ENCODE peak calls at places on chromosome 6, in seven cellular contexts. One of them, this sample, is unnamed.

GRCh38 chr6:76174722-76175121 is 102.3 kb upstream of the IMPG1 start:
- DNase-seq in tibial nerve: no peak
- DNase-seq in heart left ventricle: no peak
- DNase-seq in ascending aorta: no peak
- DNase-seq in ovary: no peak
- DNase-seq in CD8-positive, alpha-beta memory T cell: no peak
- DNase-seq in breast epithelium: no peak
- DNase-seq in this sample: no peak

GRCh38 chr6:9482030-9482731 is 932.7 kb downstream of the TFAP2A start:
- DNase-seq in tibial nerve: no peak
- DNase-seq in heart left ventricle: no peak
- DNase-seq in ascending aorta: no peak
- DNase-seq in ovary: no peak
- DNase-seq in CD8-positive, alpha-beta memory T cell: no peak
- DNase-seq in breast epithelium: no peak
- DNase-seq in this sample: no peak

GRCh38 chr6:121237859-121238258 is 96.4 kb downstream of the TBC1D32 start:
- DNase-seq in tibial nerve: no peak
- DNase-seq in heart left ventricle: no peak
- DNase-seq in ascending aorta: no peak
- DNase-seq in ovary: no peak
- DNase-seq in CD8-positive, alpha-beta memory T cell: no peak
- DNase-seq in breast epithelium: no peak
- DNase-seq in this sample: no peak

GRCh38 chr6:44294832-44295791 is 18.0 kb downstream of the AARS2 start:
- DNase-seq in tibial nerve: no peak
- DNase-seq in heart left ventricle: peak; percentile 18
- DNase-seq in ascending aorta: no peak
- DNase-seq in ovary: no peak
- DNase-seq in CD8-positive, alpha-beta memory T cell: no peak
- DNase-seq in breast epithelium: no peak
- DNase-seq in this sample: no peak

GRCh38 chr6:75213732-75214131 is 7.9 kb upstream of the COL12A1 start:
- DNase-seq in tibial nerve: no peak
- DNase-seq in heart left ventricle: no peak
- DNase-seq in ascending aorta: no peak
- DNase-seq in ovary: no peak
- DNase-seq in CD8-positive, alpha-beta memory T cell: no peak
- DNase-seq in breast epithelium: no peak
- DNase-seq in this sample: no peak

GRCh38 chr6:99736302-99736701 is 129.7 kb downstream of the PRDM13 start:
- DNase-seq in tibial nerve: no peak
- DNase-seq in heart left ventricle: no peak
- DNase-seq in ascending aorta: no peak
- DNase-seq in ovary: no peak
- DNase-seq in CD8-positive, alpha-beta memory T cell: no peak
- DNase-seq in breast epithelium: no peak
- DNase-seq in this sample: no peak

GRCh38 chr6:126581316-126581715 is 241.4 kb downstream of the CENPW start:
- DNase-seq in tibial nerve: no peak
- DNase-seq in heart left ventricle: no peak
- DNase-seq in ascending aorta: no peak
- DNase-seq in ovary: no peak
- DNase-seq in CD8-positive, alpha-beta memory T cell: no peak
- DNase-seq in breast epithelium: no peak
- DNase-seq in this sample: no peak

GRCh38 chr6:52284131-52284459 is 447 bp downstream of the MCM3 start:
- DNase-seq in tibial nerve: no peak
- DNase-seq in heart left ventricle: peak; percentile 37
- DNase-seq in ascending aorta: no peak
- DNase-seq in ovary: no peak
- DNase-seq in CD8-positive, alpha-beta memory T cell: no peak
- DNase-seq in breast epithelium: peak; percentile 26
- DNase-seq in this sample: peak; percentile 63

GRCh38 chr6:100475554-100476325 is 11.0 kb upstream of the SIM1 start:
- DNase-seq in tibial nerve: no peak
- DNase-seq in heart left ventricle: no peak
- DNase-seq in ascending aorta: no peak
- DNase-seq in ovary: no peak
- DNase-seq in CD8-positive, alpha-beta memory T cell: no peak
- DNase-seq in breast epithelium: no peak
- DNase-seq in this sample: no peak

GRCh38 chr6:120993929-120994572 is 340.2 kb downstream of the TBC1D32 start:
- DNase-seq in tibial nerve: no peak
- DNase-seq in heart left ventricle: no peak
- DNase-seq in ascending aorta: no peak
- DNase-seq in ovary: no peak
- DNase-seq in CD8-positive, alpha-beta memory T cell: no peak
- DNase-seq in breast epithelium: no peak
- DNase-seq in this sample: no peak

GRCh38 chr6:62530985-62531384 is 245.0 kb upstream of the KHDRBS2 start:
- DNase-seq in tibial nerve: no peak
- DNase-seq in heart left ventricle: no peak
- DNase-seq in ascending aorta: no peak
- DNase-seq in ovary: no peak
- DNase-seq in CD8-positive, alpha-beta memory T cell: no peak
- DNase-seq in breast epithelium: no peak
- DNase-seq in this sample: no peak

GRCh38 chr6:40999498-41000070 is 39.4 kb downstream of the UNC5CL start:
- DNase-seq in tibial nerve: peak; percentile 19
- DNase-seq in heart left ventricle: peak; percentile 67
- DNase-seq in ascending aorta: no peak
- DNase-seq in ovary: peak; percentile 84
- DNase-seq in CD8-positive, alpha-beta memory T cell: no peak
- DNase-seq in breast epithelium: peak; percentile 24
- DNase-seq in this sample: peak; percentile 71

GRCh38 chr6:156731436-156731835 is 45.7 kb upstream of the ARID1B start:
- DNase-seq in tibial nerve: no peak
- DNase-seq in heart left ventricle: no peak
- DNase-seq in ascending aorta: no peak
- DNase-seq in ovary: no peak
- DNase-seq in CD8-positive, alpha-beta memory T cell: no peak
- DNase-seq in breast epithelium: no peak
- DNase-seq in this sample: no peak

GRCh38 chr6:70281923-70282902 is 20.7 kb downstream of the COL9A1 start:
- DNase-seq in tibial nerve: no peak
- DNase-seq in heart left ventricle: no peak
- DNase-seq in ascending aorta: no peak
- DNase-seq in ovary: no peak
- DNase-seq in CD8-positive, alpha-beta memory T cell: no peak
- DNase-seq in breast epithelium: no peak
- DNase-seq in this sample: no peak

GRCh38 chr6:6696867-6697531 is 108.5 kb downstream of the LY86 start:
- DNase-seq in tibial nerve: no peak
- DNase-seq in heart left ventricle: no peak
- DNase-seq in ascending aorta: no peak
- DNase-seq in ovary: peak; percentile 86
- DNase-seq in CD8-positive, alpha-beta memory T cell: no peak
- DNase-seq in breast epithelium: no peak
- DNase-seq in this sample: peak; percentile 72

GRCh38 chr6:63997217-63997616 is 361.6 kb downstream of the PHF3 start:
- DNase-seq in tibial nerve: no peak
- DNase-seq in heart left ventricle: no peak
- DNase-seq in ascending aorta: no peak
- DNase-seq in ovary: no peak
- DNase-seq in CD8-positive, alpha-beta memory T cell: no peak
- DNase-seq in breast epithelium: no peak
- DNase-seq in this sample: no peak

GRCh38 chr6:75436869-75437268 is 56.7 kb downstream of the FILIP1 start:
- DNase-seq in tibial nerve: no peak
- DNase-seq in heart left ventricle: peak; percentile 71
- DNase-seq in ascending aorta: no peak
- DNase-seq in ovary: peak; percentile 71
- DNase-seq in CD8-positive, alpha-beta memory T cell: no peak
- DNase-seq in breast epithelium: no peak
- DNase-seq in this sample: no peak

GRCh38 chr6:124294572-124294971 is 490.9 kb downstream of the NKAIN2 start:
- DNase-seq in tibial nerve: no peak
- DNase-seq in heart left ventricle: no peak
- DNase-seq in ascending aorta: no peak
- DNase-seq in ovary: no peak
- DNase-seq in CD8-positive, alpha-beta memory T cell: no peak
- DNase-seq in breast epithelium: no peak
- DNase-seq in this sample: no peak

GRCh38 chr6:16582437-16583150 is 178.7 kb downstream of the ATXN1 start:
- DNase-seq in tibial nerve: no peak
- DNase-seq in heart left ventricle: no peak
- DNase-seq in ascending aorta: no peak
- DNase-seq in ovary: no peak
- DNase-seq in CD8-positive, alpha-beta memory T cell: no peak
- DNase-seq in breast epithelium: no peak
- DNase-seq in this sample: no peak

GRCh38 chr6:40714576-40715500 is 127.7 kb upstream of the LRFN2 start:
- DNase-seq in tibial nerve: no peak
- DNase-seq in heart left ventricle: no peak
- DNase-seq in ascending aorta: no peak
- DNase-seq in ovary: no peak
- DNase-seq in CD8-positive, alpha-beta memory T cell: no peak
- DNase-seq in breast epithelium: no peak
- DNase-seq in this sample: no peak

GRCh38 chr6:79440590-79440989 is 96.6 kb downstream of the LCA5 start:
- DNase-seq in tibial nerve: no peak
- DNase-seq in heart left ventricle: no peak
- DNase-seq in ascending aorta: no peak
- DNase-seq in ovary: no peak
- DNase-seq in CD8-positive, alpha-beta memory T cell: no peak
- DNase-seq in breast epithelium: no peak
- DNase-seq in this sample: no peak

GRCh38 chr6:33160728-33161323 is 31.4 kb downstream of the COL11A2 start:
- DNase-seq in tibial nerve: peak; percentile 23
- DNase-seq in heart left ventricle: no peak
- DNase-seq in ascending aorta: no peak
- DNase-seq in ovary: no peak
- DNase-seq in CD8-positive, alpha-beta memory T cell: no peak
- DNase-seq in breast epithelium: peak; percentile 65
- DNase-seq in this sample: no peak

GRCh38 chr6:38432479-38432878 is 207.2 kb downstream of the BTBD9 start:
- DNase-seq in tibial nerve: no peak
- DNase-seq in heart left ventricle: no peak
- DNase-seq in ascending aorta: no peak
- DNase-seq in ovary: no peak
- DNase-seq in CD8-positive, alpha-beta memory T cell: no peak
- DNase-seq in breast epithelium: no peak
- DNase-seq in this sample: no peak

GRCh38 chr6:35425284-35425683 is 26.9 kb upstream of the FANCE start:
- DNase-seq in tibial nerve: no peak
- DNase-seq in heart left ventricle: no peak
- DNase-seq in ascending aorta: no peak
- DNase-seq in ovary: no peak
- DNase-seq in CD8-positive, alpha-beta memory T cell: no peak
- DNase-seq in breast epithelium: no peak
- DNase-seq in this sample: no peak

GRCh38 chr6:160273196-160273595 is 14.6 kb upstream of the SLC22A2 start:
- DNase-seq in tibial nerve: no peak
- DNase-seq in heart left ventricle: no peak
- DNase-seq in ascending aorta: no peak
- DNase-seq in ovary: no peak
- DNase-seq in CD8-positive, alpha-beta memory T cell: no peak
- DNase-seq in breast epithelium: no peak
- DNase-seq in this sample: no peak
- H3K4me1 ChIP-seq in tibial nerve: no peaks in the 10 kb centered on the region
- H3K4me1 ChIP-seq in heart left ventricle: no peaks in the 10 kb centered on the region
- H3K4me1 ChIP-seq in ascending aorta: no peaks in the 10 kb centered on the region
- H3K4me1 ChIP-seq in ovary: no peaks in the 10 kb centered on the region
- H3K4me1 ChIP-seq in CD8-positive, alpha-beta memory T cell: no peaks in the 10 kb centered on the region
- H3K4me1 ChIP-seq in breast epithelium: no peaks in the 10 kb centered on the region
- H3K4me1 ChIP-seq in this sample: no peaks in the 10 kb centered on the region

DNA sequence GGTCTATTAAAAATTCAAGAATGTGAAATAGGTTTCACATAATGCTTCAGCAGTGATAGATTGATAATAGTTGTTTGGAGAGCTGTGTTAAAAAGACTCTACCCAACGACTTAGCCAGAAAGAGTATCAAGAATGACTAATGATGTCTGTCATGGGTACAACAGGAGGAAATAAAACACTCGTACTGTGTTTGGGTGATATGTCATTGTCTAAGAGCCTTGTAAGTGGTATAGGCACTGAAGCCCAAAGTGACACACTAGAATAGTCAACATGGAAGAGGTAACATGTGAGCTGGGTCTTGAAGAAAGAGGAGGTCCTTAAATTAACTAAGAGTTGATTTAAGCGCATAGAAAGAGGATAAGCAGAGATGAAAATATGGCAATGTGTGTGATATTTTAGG is 471.8 kb upstream of the MAN1A1 start:
- DNase-seq in tibial nerve: no peak
- DNase-seq in heart left ventricle: no peak
- DNase-seq in ascending aorta: no peak
- DNase-seq in ovary: no peak
- DNase-seq in CD8-positive, alpha-beta memory T cell: no peak
- DNase-seq in breast epithelium: no peak
- DNase-seq in this sample: no peak
- H3K4me1 ChIP-seq in tibial nerve: no peaks in the 10 kb centered on the region
- H3K4me1 ChIP-seq in heart left ventricle: no peaks in the 10 kb centered on the region
- H3K4me1 ChIP-seq in ascending aorta: no peaks in the 10 kb centered on the region
- H3K4me1 ChIP-seq in ovary: no peaks in the 10 kb centered on the region
- H3K4me1 ChIP-seq in CD8-positive, alpha-beta memory T cell: no peaks in the 10 kb centered on the region
- H3K4me1 ChIP-seq in breast epithelium: no peaks in the 10 kb centered on the region
- H3K4me1 ChIP-seq in this sample: no peaks in the 10 kb centered on the region

GRCh38 chr6:139154885-139155547 is 20.1 kb downstream of the HECA start:
- DNase-seq in tibial nerve: no peak
- DNase-seq in heart left ventricle: no peak
- DNase-seq in ascending aorta: no peak
- DNase-seq in ovary: no peak
- DNase-seq in CD8-positive, alpha-beta memory T cell: no peak
- DNase-seq in breast epithelium: no peak
- DNase-seq in this sample: no peak
- H3K4me1 ChIP-seq in tibial nerve: peaks cover 17% of the 10 kb centered on the region
- H3K4me1 ChIP-seq in heart left ventricle: peaks cover 62% of the 10 kb centered on the region
- H3K4me1 ChIP-seq in ascending aorta: no peaks in the 10 kb centered on the region
- H3K4me1 ChIP-seq in ovary: peaks cover 2% of the 10 kb centered on the region
- H3K4me1 ChIP-seq in CD8-positive, alpha-beta memory T cell: peaks cover 80% of the 10 kb centered on the region
- H3K4me1 ChIP-seq in breast epithelium: no peaks in the 10 kb centered on the region
- H3K4me1 ChIP-seq in this sample: peaks cover 52% of the 10 kb centered on the region

GRCh38 chr6:166620478-166621113 is 6.5 kb downstream of the RPS6KA2 start:
- DNase-seq in tibial nerve: no peak
- DNase-seq in heart left ventricle: no peak
- DNase-seq in ascending aorta: no peak
- DNase-seq in ovary: no peak
- DNase-seq in CD8-positive, alpha-beta memory T cell: no peak
- DNase-seq in breast epithelium: no peak
- DNase-seq in this sample: peak; percentile 57
- H3K4me1 ChIP-seq in tibial nerve: peaks cover 25% of the 10 kb centered on the region
- H3K4me1 ChIP-seq in heart left ventricle: peaks cover 61% of the 10 kb centered on the region
- H3K4me1 ChIP-seq in ascending aorta: peaks cover 9% of the 10 kb centered on the region
- H3K4me1 ChIP-seq in ovary: peaks cover 27% of the 10 kb centered on the region
- H3K4me1 ChIP-seq in CD8-positive, alpha-beta memory T cell: no peaks in the 10 kb centered on the region
- H3K4me1 ChIP-seq in breast epithelium: no peaks in the 10 kb centered on the region
- H3K4me1 ChIP-seq in this sample: peaks cover 77% of the 10 kb centered on the region

This sample was measured in right atrium auricular region.